ENCODE peak calls at places on chromosomes 13 and 19, in four cellular contexts. Z, H, Q and F are unnamed samples.

GRCh38 chr19:53977991-53978731 is 13.3 kb upstream of the CACNG6 start:
- DNase-seq in Z (peak), Q (peak), H (peak), F (peak)

GRCh38 chr13:110106726-110107125 is 200.2 kb downstream of the COL4A1 start:
- DNase-seq in Z (peak), Q (no peak), H (no peak), F (peak)

GRCh38 chr13:40666905-40667621 is 622 bp upstream of the FOXO1 start:
- DNase-seq in Z (no peak), H (no peak), Q (no peak), F (no peak)

GRCh38 chr19:7654401-7654800 is 14.4 kb upstream of the RETN start:
- DNase-seq in H (peak), Q (no peak), Z (no peak), F (peak)

GRCh38 chr13:50375792-50376191 is 360.5 kb downstream of the KCNRG start:
- DNase-seq in Q (peak), Z (peak), H (peak), F (peak)

GRCh38 chr13:23899555-23899954 is 2.3 kb upstream of the C1QTNF9B start:
- DNase-seq in Q (peak), H (peak), Z (peak), F (peak)

GRCh38 chr13:51475727-51476521 is 23.1 kb upstream of the INTS6 start:
- DNase-seq in Z (peak), H (no peak), Q (peak), F (peak)

GRCh38 chr13:30371649-30372265 is 50.5 kb upstream of the UBE2L5 start:
- DNase-seq in H (peak), Z (no peak), Q (peak), F (peak)

GRCh38 chr19:6204212-6204611 is 68.7 kb downstream of the ACSBG2 start:
- DNase-seq in Q (no peak), H (no peak), Z (peak), F (peak)

GRCh38 chr13:46654956-46655726 is 102.2 kb downstream of the LRCH1 start:
- DNase-seq in Q (no peak), Z (peak), H (no peak), F (no peak)

GRCh38 chr19:53102186-53102585 is 1.0 kb downstream of the ZNF160 start:
- DNase-seq in H (no peak), Z (no peak), Q (no peak), F (peak)

GRCh38 chr19:32812036-32812435 is 57.5 kb downstream of the SLC7A9 start:
- DNase-seq in Q (no peak), Z (no peak), H (no peak), F (no peak)

GRCh38 chr19:38658462-38659306 is 11.2 kb downstream of the ACTN4 start:
- DNase-seq in H (peak), Q (peak), Z (peak), F (peak)
- H3K4me3 ChIP-seq in H (peak), Q (peak), Z (peak), F (peak)

GRCh38 chr19:5052515-5052914 is 83.6 kb downstream of the KDM4B start:
- DNase-seq in Q (no peak), Z (no peak), H (no peak), F (no peak)
- TF ChIP-seq CTCF in Q (no peak), Z (peak), H (no peak), F (no peak)

DNA sequence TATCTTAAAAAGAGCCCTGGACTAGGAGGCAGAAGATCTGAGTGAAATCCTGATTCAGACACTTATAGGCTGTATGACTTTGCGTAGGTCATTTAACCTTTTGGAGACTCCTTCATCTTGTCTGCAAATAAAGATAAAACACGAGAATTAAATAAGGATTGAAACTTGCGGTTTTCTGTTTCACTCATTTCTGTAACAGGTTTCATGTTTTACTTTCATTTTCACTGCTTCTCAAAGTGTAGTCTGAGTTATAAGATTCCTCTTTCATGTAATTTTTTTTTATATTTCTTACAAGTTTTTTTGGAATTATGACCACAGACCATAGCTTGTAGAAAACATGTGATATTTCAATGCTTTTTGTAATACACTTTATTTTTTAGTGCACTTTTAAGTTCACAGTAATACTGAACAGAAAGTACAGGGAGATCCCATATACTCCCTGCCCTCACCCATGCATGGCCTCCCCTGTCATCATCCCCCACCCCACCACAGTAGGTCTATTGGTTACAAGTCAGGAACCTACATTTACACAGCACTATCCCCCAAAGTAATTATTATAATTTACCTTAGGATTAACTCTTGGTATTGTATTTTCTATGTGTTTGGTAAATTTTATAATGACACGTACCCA is 174.6 kb downstream of the ITGBL1 start:
- DNase-seq in Z (no peak), Q (no peak), H (no peak), F (peak)
- H3K4me3 ChIP-seq in Z (peak), Q (no peak), H (no peak), F (peak)

DNA sequence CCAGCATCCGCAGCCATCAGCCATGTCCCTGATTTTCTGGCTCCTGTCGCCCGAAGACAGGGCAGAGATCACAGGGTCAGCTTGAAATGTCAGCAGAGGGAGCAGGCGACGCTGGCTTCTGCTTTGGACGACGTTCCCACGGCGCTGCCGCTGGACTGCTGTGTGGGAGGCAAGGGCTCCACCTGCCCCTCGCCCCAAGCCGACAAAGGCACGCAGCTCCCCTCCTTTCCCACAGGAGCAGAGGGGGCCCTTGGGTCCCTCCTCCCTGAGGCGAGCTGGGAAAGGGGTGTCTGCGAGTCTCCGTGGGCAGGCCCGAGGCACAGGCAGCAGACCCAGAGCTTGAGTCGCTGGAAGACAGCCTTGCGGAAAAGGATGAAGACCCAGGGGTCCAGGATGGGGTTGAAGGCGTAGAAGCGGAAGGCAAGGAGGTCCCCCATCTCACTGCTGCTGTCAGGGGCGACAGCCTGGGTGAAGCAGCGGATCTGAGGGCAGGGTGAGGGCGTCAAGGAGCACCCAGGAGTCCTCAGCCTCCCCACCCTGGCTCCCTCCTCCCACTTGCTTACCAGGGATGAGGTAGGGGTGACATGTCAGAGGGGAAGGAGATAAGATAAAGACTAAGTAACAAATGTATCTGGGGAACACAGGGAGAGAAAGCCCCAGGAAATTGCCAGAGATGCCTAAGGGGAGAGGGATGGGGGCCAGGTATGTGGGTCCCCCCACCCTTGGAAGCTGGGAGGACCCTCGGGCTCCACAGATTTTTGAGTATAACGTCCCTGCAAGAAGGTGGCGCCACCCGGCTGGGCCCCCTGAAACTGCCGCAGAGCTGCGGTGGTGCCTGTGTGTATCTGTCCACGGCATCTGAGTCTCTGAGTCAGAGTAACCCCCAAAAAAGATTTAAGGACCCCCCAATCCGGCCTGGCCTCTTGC is 3.4 kb downstream of the PTGIR start:
- DNase-seq in Z (no peak), Q (no peak), H (no peak), F (no peak)
- TF ChIP-seq CTCF in Z (no peak), Q (no peak), H (no peak), F (no peak)

GRCh38 chr19:677601-678380 is 1.6 kb downstream of the FSTL3 start:
- DNase-seq in H (peak), Z (no peak), Q (peak), F (peak)
- H3K4me3 ChIP-seq in H (peak), Z (peak), Q (peak), F (peak)

GRCh38 chr13:21034602-21035190 is 26.7 kb downstream of the LATS2 start:
- DNase-seq in Q (peak), H (no peak), Z (peak), F (peak)
- TF ChIP-seq CTCF in Q (no peak), H (no peak), Z (peak), F (peak)

DNA sequence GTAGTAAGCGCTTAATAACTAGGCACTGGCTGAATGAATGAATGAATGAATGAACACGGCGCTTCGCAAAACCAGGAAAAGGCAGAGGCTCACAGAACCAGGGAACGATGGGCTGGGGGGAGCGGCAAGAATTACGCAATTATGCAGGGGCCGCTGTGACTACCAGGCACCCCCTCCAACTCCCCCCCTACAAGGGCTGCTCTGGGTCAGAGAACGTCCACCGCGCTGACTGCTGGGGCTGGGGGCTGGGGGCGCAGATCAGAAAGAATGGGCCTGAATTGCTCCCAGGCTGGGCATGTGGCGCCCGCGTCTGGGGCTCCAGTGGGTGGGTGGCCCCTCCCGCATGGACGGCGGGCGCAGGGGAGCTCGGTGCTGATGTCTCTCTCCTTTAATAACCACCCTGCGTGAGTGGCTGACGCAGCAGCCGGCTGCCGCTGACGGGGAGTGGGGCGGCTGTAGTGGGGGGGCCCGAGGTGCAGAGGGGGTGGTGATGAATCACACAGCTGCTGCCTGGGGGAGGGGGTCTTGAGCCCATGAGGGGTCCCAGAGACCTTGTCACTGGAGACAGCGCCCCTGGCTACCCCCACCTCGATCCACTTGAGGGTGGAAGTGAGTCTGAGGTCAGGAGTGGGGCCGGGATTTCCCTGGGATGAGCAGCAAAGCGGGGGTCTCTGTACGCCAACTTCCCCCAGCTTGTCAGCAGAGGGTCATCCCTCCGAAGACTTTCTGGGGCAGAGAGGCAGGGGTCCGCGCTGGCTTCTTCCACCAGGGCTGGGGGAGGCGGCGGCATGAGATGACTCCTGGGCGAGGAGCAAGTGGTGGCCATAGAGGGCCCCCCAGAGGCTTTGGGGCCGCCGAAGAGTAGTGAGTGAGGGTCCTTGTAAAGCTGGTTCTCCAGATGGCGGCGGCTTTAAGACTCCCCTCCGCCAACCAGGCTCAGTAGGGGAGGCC is 1.4 kb upstream of the CIRBP start:
- DNase-seq in Z (no peak), Q (no peak), H (no peak), F (no peak)
- H3K4me3 ChIP-seq in Z (peak), Q (peak), H (no peak), F (peak)

GRCh38 chr13:25821761-25822160 is 230.1 kb downstream of the SHISA2 start:
- DNase-seq in H (no peak), Z (no peak), Q (no peak), F (no peak)

GRCh38 chr13:25811506-25811905 is 240.3 kb downstream of the SHISA2 start:
- DNase-seq in H (no peak), Z (no peak), Q (no peak), F (no peak)

GRCh38 chr13:25819856-25820530 is 231.8 kb downstream of the SHISA2 start:
- DNase-seq in H (no peak), Q (no peak), Z (no peak), F (no peak)

DNA sequence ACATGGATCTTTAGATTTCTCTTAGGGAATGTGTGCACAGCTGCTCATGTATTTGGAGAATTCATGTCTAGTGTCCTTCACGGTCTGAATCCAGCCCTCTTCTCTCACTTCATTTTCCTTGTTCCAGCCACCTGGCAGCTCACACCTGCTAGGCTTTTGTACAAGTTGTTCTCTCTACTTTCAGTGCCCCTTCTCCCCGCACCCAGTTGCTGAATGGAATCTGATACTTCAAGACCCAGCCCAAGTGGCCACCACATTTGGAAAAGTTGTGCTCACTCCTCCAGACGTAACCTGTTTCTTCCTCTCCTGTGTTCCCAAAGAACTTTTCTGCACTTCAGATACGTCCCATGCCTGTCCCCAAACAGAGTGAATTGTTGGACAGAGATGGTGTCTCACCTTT is 235.6 kb downstream of the SHISA2 start:
- DNase-seq in Z (no peak), Q (no peak), H (no peak), F (no peak)
- TF ChIP-seq CTCF in Z (no peak), Q (no peak), H (no peak), F (no peak)

GRCh38 chr19:4815426-4816387 is 15.8 kb downstream of the TICAM1 start:
- DNase-seq in H (peak), Q (peak), Z (peak), F (peak)
- H3K4me3 ChIP-seq in H (no peak), Q (no peak), Z (no peak), F (no peak)

GRCh38 chr19:10317045-10317856 is 1.4 kb upstream of the FDX2 start:
- DNase-seq in H (no peak), Z (no peak), Q (no peak), F (no peak)
- TF ChIP-seq CTCF in H (no peak), Z (no peak), Q (no peak), F (no peak)